ENCODE peak calls at places on chromosomes 4 and X, in four cellular contexts. O is HEK293T, V is cardiac muscle cell, S is iris pigment epithelial cell. B is an unnamed sample.

GRCh38 chrX:137034508-137034872 is 695 bp upstream of the GPR101 start:
- DNase-seq in O (no peak), V (no peak), S (no peak), B (no peak)

GRCh38 chr4:89829470-89830138 is 7.4 kb downstream of the SNCA start:
- DNase-seq in O (no peak), V (peak; percentile 87), S (peak; percentile 20), B (no peak)

GRCh38 chr4:30722092-30722915 is 2.1 kb downstream of the PCDH7 start:
- DNase-seq in O (no peak), V (no peak), S (no peak), B (no peak)

GRCh38 chr4:156974264-156974663 is 2.7 kb upstream of the PDGFC start:
- DNase-seq in O (no peak), V (peak; percentile 80), S (peak; percentile 89), B (no peak)

GRCh38 chr4:144647095-144647959 is 1.4 kb downstream of the HHIP start:
- DNase-seq in O (peak; percentile 29), V (peak; percentile 51), S (no peak), B (peak; percentile 19)

GRCh38 chr4:94892051-94892450 is 134.3 kb downstream of the BMPR1B start:
- DNase-seq in O (peak; percentile 35), V (no peak), S (no peak), B (no peak)

GRCh38 chr4:54063224-54063623 is 1.2 kb downstream of the CHIC2 start:
- DNase-seq in O (no peak), V (peak; percentile 62), S (peak; percentile 80), B (peak; percentile 81)

GRCh38 chr4:52555356-52555716 is 103.8 kb downstream of the USP46 start:
- DNase-seq in O (no peak), V (no peak), S (no peak), B (no peak)

GRCh38 chrX:47723689-47724088 is 64.7 kb upstream of the UXT start:
- DNase-seq in O (no peak), V (no peak), S (no peak), B (no peak)

GRCh38 chr4:41060352-41061318 is 153.7 kb downstream of the APBB2 start:
- DNase-seq in O (no peak), V (no peak), S (no peak), B (peak; percentile 62)

GRCh38 chrX:57286507-57287251 is at the start of gene FAAH2:
- DNase-seq in O (no peak), V (no peak), S (no peak), B (no peak)

GRCh38 chr4:184384056-184384809 is 90.1 kb downstream of the IRF2 start:
- DNase-seq in O (no peak), V (peak; percentile 98), S (peak; percentile 99), B (peak; percentile 73)

GRCh38 chr4:173318648-173319211 is 15.4 kb downstream of the HMGB2 start:
- DNase-seq in O (no peak), V (peak; percentile 72), S (peak; percentile 60), B (peak; percentile 85)

GRCh38 chr4:88352062-88352461 is 26.6 kb upstream of the HERC6 start:
- DNase-seq in O (no peak), V (peak; percentile 58), S (peak; percentile 85), B (peak; percentile 76)

GRCh38 chr4:70895846-70896435 is 6.2 kb upstream of the MOB1B start:
- DNase-seq in O (no peak), V (no peak), S (no peak), B (no peak)

GRCh38 chr4:53346920-53347852 is 18.7 kb downstream of the SCFD2 start:
- DNase-seq in O (no peak), V (peak; percentile 23), S (peak; percentile 28), B (peak; percentile 90)

GRCh38 chr4:124658795-124659194 is 53.7 kb downstream of the ANKRD50 start:
- DNase-seq in O (no peak), V (no peak), S (no peak), B (no peak)

GRCh38 chr4:76831475-76832390 is 66.2 kb downstream of the SOWAHB start:
- DNase-seq in O (peak; percentile 25), V (peak; percentile 11), S (peak; percentile 20), B (no peak)

GRCh38 chr4:2040391-2041233 is 18.5 kb upstream of the NAT8L start:
- DNase-seq in O (no peak), V (no peak), S (no peak), B (no peak)

GRCh38 chr4:3607690-3608514 is 75.7 kb upstream of the LRPAP1 start:
- DNase-seq in O (no peak), V (no peak), S (no peak), B (no peak)

GRCh38 chrX:19272452-19272851 is 71.3 kb upstream of the PDHA1 start:
- DNase-seq in O (no peak), V (peak; percentile 2), S (peak; percentile 38), B (peak; percentile 6)

GRCh38 chrX:29728639-29729038 is 486.7 kb upstream of the MAGEB2 start:
- DNase-seq in O (no peak), V (peak; percentile 47), S (peak; percentile 25), B (no peak)

GRCh38 chr4:163372035-163372434 is 28.3 kb downstream of the NPY5R start:
- DNase-seq in O (no peak), V (no peak), S (no peak), B (no peak)

B was measured in GM23248.